ENCODE peak calls at places on chromosome 12, in five cellular contexts. B, A, Y, U and Z are unnamed samples.

GRCh38 chr12:116317139-116317538 is 39.6 kb upstream of the MED13L start:
- DNase-seq in Y (no peak), B (no peak), U (no peak), A (no peak), Z (no peak)

GRCh38 chr12:89529738-89530137 is 3.9 kb upstream of the POC1B start:
- DNase-seq in Y (peak), U (peak), A (no peak), B (no peak), Z (no peak)

GRCh38 chr12:68568878-68569569 is 41.7 kb upstream of the RAP1B start:
- DNase-seq in B (no peak), A (no peak), Y (no peak), U (no peak), Z (no peak)

GRCh38 chr12:22416831-22417230 is 82.3 kb upstream of the ST8SIA1 start:
- DNase-seq in U (no peak), A (no peak), B (no peak), Y (no peak), Z (no peak)

GRCh38 chr12:116524311-116524710 is 34.9 kb upstream of the MAP1LC3B2 start:
- DNase-seq in Y (no peak), B (no peak), U (no peak), A (no peak), Z (no peak)

GRCh38 chr12:29782285-29782820 is 1.4 kb downstream of the TMTC1 start:
- DNase-seq in U (no peak), B (no peak), Y (peak), A (no peak), Z (no peak)

GRCh38 chr12:45543887-45544286 is 185.6 kb upstream of the ARID2 start:
- DNase-seq in A (no peak), U (peak), B (no peak), Y (peak), Z (no peak)

GRCh38 chr12:100826323-100826722 is 31.7 kb downstream of the ANO4 start:
- DNase-seq in A (no peak), Y (peak), U (peak), B (peak), Z (no peak)

GRCh38 chr12:12616512-12617275 is 5.0 kb downstream of the CREBL2 start:
- DNase-seq in B (no peak), U (no peak), Y (peak), A (no peak), Z (no peak)

DNA sequence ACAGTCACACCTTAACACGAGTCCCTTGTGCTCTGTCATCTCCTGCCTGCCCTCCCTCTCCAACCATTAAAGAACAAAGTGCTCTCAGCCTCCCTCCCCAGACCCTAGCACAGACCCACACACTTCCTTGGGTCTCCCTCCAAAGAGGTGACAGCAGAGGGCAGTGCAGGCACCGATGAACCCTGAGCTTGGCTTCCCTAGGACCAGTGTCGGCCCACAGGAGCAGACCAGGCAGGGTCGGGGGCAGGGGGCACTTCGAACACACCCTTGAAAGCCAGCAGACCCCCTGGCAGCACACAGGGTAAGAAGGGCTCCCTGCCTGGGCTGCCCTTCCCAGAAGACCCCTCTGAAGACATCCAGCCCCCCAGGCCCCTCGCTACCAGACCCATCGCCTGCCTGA is 7.0 kb downstream of the CDK2AP1 start:
- DNase-seq in B (no peak), U (no peak), Y (no peak), A (no peak), Z (no peak)
- TF ChIP-seq CTCF in B (no peak), U (peak), Y (no peak), A (peak), Z (no peak)

DNA sequence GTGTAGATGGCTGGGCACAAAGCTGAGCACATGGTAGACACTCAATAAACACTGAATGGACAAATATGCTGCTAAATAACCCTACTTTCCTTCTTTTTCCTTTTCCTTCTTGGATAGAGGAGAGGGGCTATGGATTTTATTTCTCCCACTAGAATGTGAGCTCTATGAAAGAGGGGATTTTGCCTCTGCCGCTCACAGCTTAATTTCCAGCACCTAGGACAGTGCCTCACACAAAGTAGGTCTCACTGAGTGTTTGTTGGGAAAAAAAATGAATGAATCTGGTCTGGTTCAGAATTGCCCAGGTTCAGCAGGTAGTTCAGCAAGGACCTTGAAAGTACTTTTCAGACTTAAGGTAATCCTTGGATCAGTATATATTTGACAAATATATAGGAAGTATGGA is 65.5 kb downstream of the WSCD2 start:
- DNase-seq in A (no peak), U (no peak), B (no peak), Y (no peak), Z (no peak)
- TF ChIP-seq CTCF in A (no peak), U (no peak), B (no peak), Y (no peak), Z (no peak)

DNA sequence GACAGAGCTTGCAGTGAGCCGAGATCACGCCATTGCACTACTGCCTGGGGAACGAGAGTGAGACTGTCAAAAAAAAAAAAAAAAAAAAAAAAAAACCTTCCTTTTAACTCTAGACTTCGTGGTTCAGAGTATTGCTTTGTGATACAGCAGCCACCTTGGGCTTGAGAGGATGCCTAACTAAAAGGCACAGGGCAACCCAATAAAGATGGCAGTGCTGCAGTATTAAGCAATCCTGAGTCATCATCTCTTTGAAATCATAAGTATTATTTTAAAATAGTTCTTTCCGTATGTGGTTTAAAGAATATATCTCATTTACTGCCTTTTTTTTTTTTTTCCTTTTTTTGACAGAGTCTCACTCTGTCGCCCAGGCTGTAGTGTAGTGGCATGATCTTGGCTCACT is 116.1 kb downstream of the PLEKHA5 start:
- DNase-seq in B (no peak), Y (no peak), A (no peak), U (no peak), Z (no peak)
- TF ChIP-seq CTCF in B (no peak), Y (no peak), A (no peak), U (no peak), Z (no peak)

GRCh38 chr12:48956279-48957140 is 777 bp downstream of the ARF3 start:
- DNase-seq in Y (peak), U (peak), A (peak), B (no peak), Z (no peak)
- TF ChIP-seq CTCF in Y (no peak), U (no peak), A (no peak), B (no peak), Z (no peak)

GRCh38 chr12:20681334-20681733 is 13.8 kb upstream of the SLCO1C1 start:
- DNase-seq in A (no peak), Y (no peak), U (no peak), B (no peak), Z (no peak)
- TF ChIP-seq CTCF in A (no peak), Y (no peak), U (no peak), B (no peak), Z (no peak)